ENCODE peak calls at places on chromosomes 11 and 22, in nine cellular contexts. One of them, this sample, is unnamed. For H3K4me1 and H3K27me3, the result is how much of the 10 kb centered on the place peaks cover.

GRCh38 chr11:77081976-77082836 is 15.4 kb downstream of the CAPN5 start:
- DNase-seq in stomach: peak
- DNase-seq in adrenal gland: peak
- DNase-seq in hepatocyte: no peak
- DNase-seq in body of pancreas: peak
- DNase-seq in H9: no peak
- DNase-seq in uterus: no peak
- DNase-seq in endothelial cell of umbilical vein: no peak
- DNase-seq in left ventricle myocardium inferior: no peak
- DNase-seq in this sample: peak

GRCh38 chr11:61545341-61545740 is 35.5 kb downstream of the SYT7 start:
- DNase-seq in stomach: no peak
- DNase-seq in adrenal gland: no peak
- DNase-seq in hepatocyte: no peak
- DNase-seq in body of pancreas: no peak
- DNase-seq in H9: no peak
- DNase-seq in uterus: no peak
- DNase-seq in endothelial cell of umbilical vein: no peak
- DNase-seq in left ventricle myocardium inferior: no peak
- DNase-seq in this sample: no peak

GRCh38 chr11:75931124-75931523 is 116.1 kb downstream of the UVRAG start:
- DNase-seq in stomach: no peak
- DNase-seq in adrenal gland: no peak
- DNase-seq in hepatocyte: no peak
- DNase-seq in body of pancreas: no peak
- DNase-seq in H9: no peak
- DNase-seq in uterus: no peak
- DNase-seq in endothelial cell of umbilical vein: no peak
- DNase-seq in left ventricle myocardium inferior: no peak
- DNase-seq in this sample: no peak

GRCh38 chr11:134878785-134879184 is 466.7 kb upstream of the B3GAT1 start:
- DNase-seq in stomach: no peak
- DNase-seq in adrenal gland: no peak
- DNase-seq in hepatocyte: no peak
- DNase-seq in body of pancreas: no peak
- DNase-seq in H9: no peak
- DNase-seq in uterus: no peak
- DNase-seq in endothelial cell of umbilical vein: no peak
- DNase-seq in left ventricle myocardium inferior: no peak
- DNase-seq in this sample: no peak

GRCh38 chr11:46176421-46176820 is 55.2 kb upstream of the PHF21A start:
- DNase-seq in stomach: no peak
- DNase-seq in adrenal gland: no peak
- DNase-seq in hepatocyte: no peak
- DNase-seq in body of pancreas: no peak
- DNase-seq in H9: no peak
- DNase-seq in uterus: no peak
- DNase-seq in endothelial cell of umbilical vein: no peak
- DNase-seq in left ventricle myocardium inferior: no peak
- DNase-seq in this sample: no peak

GRCh38 chr22:32771761-32772160 is 29.7 kb upstream of the TIMP3 start:
- DNase-seq in stomach: no peak
- DNase-seq in adrenal gland: no peak
- DNase-seq in hepatocyte: no peak
- DNase-seq in body of pancreas: no peak
- DNase-seq in H9: no peak
- DNase-seq in uterus: no peak
- DNase-seq in endothelial cell of umbilical vein: no peak
- DNase-seq in left ventricle myocardium inferior: no peak
- DNase-seq in this sample: no peak

GRCh38 chr11:60390389-60390788 is 5.9 kb upstream of the MS4A14 start:
- DNase-seq in stomach: no peak
- DNase-seq in adrenal gland: no peak
- DNase-seq in hepatocyte: no peak
- DNase-seq in body of pancreas: no peak
- DNase-seq in H9: no peak
- DNase-seq in uterus: no peak
- DNase-seq in endothelial cell of umbilical vein: no peak
- DNase-seq in left ventricle myocardium inferior: no peak
- DNase-seq in this sample: no peak

GRCh38 chr22:37022483-37023337 is 3.2 kb downstream of the MPST start:
- DNase-seq in stomach: peak
- DNase-seq in adrenal gland: peak
- DNase-seq in hepatocyte: no peak
- DNase-seq in body of pancreas: no peak
- DNase-seq in H9: no peak
- DNase-seq in uterus: no peak
- DNase-seq in endothelial cell of umbilical vein: no peak
- DNase-seq in left ventricle myocardium inferior: no peak
- DNase-seq in this sample: no peak

GRCh38 chr22:36577019-36577418 is 48.1 kb upstream of the EIF3D start:
- DNase-seq in stomach: no peak
- DNase-seq in adrenal gland: no peak
- DNase-seq in hepatocyte: no peak
- DNase-seq in body of pancreas: no peak
- DNase-seq in H9: no peak
- DNase-seq in uterus: no peak
- DNase-seq in endothelial cell of umbilical vein: no peak
- DNase-seq in left ventricle myocardium inferior: no peak
- DNase-seq in this sample: no peak

GRCh38 chr11:61860054-61860903 is 31.1 kb downstream of the FADS3 start:
- DNase-seq in stomach: peak
- DNase-seq in adrenal gland: peak
- DNase-seq in hepatocyte: no peak
- DNase-seq in body of pancreas: peak
- DNase-seq in H9: no peak
- DNase-seq in uterus: peak
- DNase-seq in endothelial cell of umbilical vein: no peak
- DNase-seq in left ventricle myocardium inferior: peak
- DNase-seq in this sample: no peak

GRCh38 chr11:830295-831131 is 2.2 kb upstream of the CD151 start:
- DNase-seq in stomach: peak
- DNase-seq in adrenal gland: no peak
- DNase-seq in hepatocyte: peak
- DNase-seq in body of pancreas: peak
- DNase-seq in H9: peak
- DNase-seq in uterus: peak
- DNase-seq in endothelial cell of umbilical vein: peak
- DNase-seq in left ventricle myocardium inferior: peak
- DNase-seq in this sample: peak

GRCh38 chr22:37018815-37019308 is 385 bp downstream of the TST start:
- DNase-seq in stomach: peak
- DNase-seq in adrenal gland: peak
- DNase-seq in hepatocyte: peak
- DNase-seq in body of pancreas: peak
- DNase-seq in H9: peak
- DNase-seq in uterus: peak
- DNase-seq in endothelial cell of umbilical vein: peak
- DNase-seq in left ventricle myocardium inferior: peak
- DNase-seq in this sample: peak

GRCh38 chr22:37492428-37493344 is 6.5 kb upstream of the MFNG start:
- DNase-seq in stomach: no peak
- DNase-seq in adrenal gland: peak
- DNase-seq in hepatocyte: no peak
- DNase-seq in body of pancreas: no peak
- DNase-seq in H9: peak
- DNase-seq in uterus: no peak
- DNase-seq in endothelial cell of umbilical vein: peak
- DNase-seq in left ventricle myocardium inferior: no peak
- DNase-seq in this sample: peak

GRCh38 chr22:30422481-30423295 is 2.9 kb upstream of the MTFP1 start:
- DNase-seq in stomach: peak
- DNase-seq in adrenal gland: peak
- DNase-seq in hepatocyte: peak
- DNase-seq in body of pancreas: peak
- DNase-seq in H9: peak
- DNase-seq in uterus: peak
- DNase-seq in endothelial cell of umbilical vein: peak
- DNase-seq in left ventricle myocardium inferior: peak
- DNase-seq in this sample: peak

GRCh38 chr11:100966366-100966765 is 163.2 kb downstream of the PGR start:
- DNase-seq in stomach: no peak
- DNase-seq in adrenal gland: no peak
- DNase-seq in hepatocyte: no peak
- DNase-seq in body of pancreas: no peak
- DNase-seq in H9: no peak
- DNase-seq in uterus: no peak
- DNase-seq in endothelial cell of umbilical vein: no peak
- DNase-seq in left ventricle myocardium inferior: no peak
- DNase-seq in this sample: no peak

GRCh38 chr22:40019681-40020080 is 24.9 kb downstream of the FAM83F start:
- DNase-seq in stomach: no peak
- DNase-seq in adrenal gland: no peak
- DNase-seq in hepatocyte: no peak
- DNase-seq in body of pancreas: no peak
- DNase-seq in H9: no peak
- DNase-seq in uterus: no peak
- DNase-seq in endothelial cell of umbilical vein: no peak
- DNase-seq in left ventricle myocardium inferior: no peak
- DNase-seq in this sample: no peak
- H3K4me1 ChIP-seq in stomach: under half
- H3K4me1 ChIP-seq in adrenal gland: under half
- H3K4me1 ChIP-seq in hepatocyte: under half
- H3K4me1 ChIP-seq in body of pancreas: under half
- H3K4me1 ChIP-seq in H9: under half
- H3K4me1 ChIP-seq in uterus: under half
- H3K4me1 ChIP-seq in endothelial cell of umbilical vein: under half
- H3K4me1 ChIP-seq in left ventricle myocardium inferior: under half
- H3K4me1 ChIP-seq in this sample: under half

GRCh38 chr11:120401506-120401905 is 65.3 kb downstream of the ARHGEF12 start:
- DNase-seq in stomach: no peak
- DNase-seq in adrenal gland: no peak
- DNase-seq in hepatocyte: no peak
- DNase-seq in body of pancreas: no peak
- DNase-seq in H9: no peak
- DNase-seq in uterus: no peak
- DNase-seq in endothelial cell of umbilical vein: no peak
- DNase-seq in left ventricle myocardium inferior: no peak
- DNase-seq in this sample: no peak

GRCh38 chr11:120400564-120401364 is 64.6 kb downstream of the ARHGEF12 start:
- DNase-seq in stomach: no peak
- DNase-seq in adrenal gland: peak
- DNase-seq in hepatocyte: peak
- DNase-seq in body of pancreas: no peak
- DNase-seq in H9: no peak
- DNase-seq in uterus: peak
- DNase-seq in endothelial cell of umbilical vein: peak
- DNase-seq in left ventricle myocardium inferior: no peak
- DNase-seq in this sample: no peak

GRCh38 chr11:120404495-120404894 is 68.3 kb downstream of the ARHGEF12 start:
- DNase-seq in stomach: no peak
- DNase-seq in adrenal gland: no peak
- DNase-seq in hepatocyte: no peak
- DNase-seq in body of pancreas: no peak
- DNase-seq in H9: no peak
- DNase-seq in uterus: no peak
- DNase-seq in endothelial cell of umbilical vein: peak
- DNase-seq in left ventricle myocardium inferior: no peak
- DNase-seq in this sample: no peak

GRCh38 chr11:120399312-120399711 is 63.1 kb downstream of the ARHGEF12 start:
- DNase-seq in stomach: no peak
- DNase-seq in adrenal gland: no peak
- DNase-seq in hepatocyte: no peak
- DNase-seq in body of pancreas: no peak
- DNase-seq in H9: no peak
- DNase-seq in uterus: no peak
- DNase-seq in endothelial cell of umbilical vein: peak
- DNase-seq in left ventricle myocardium inferior: no peak
- DNase-seq in this sample: no peak

GRCh38 chr11:120403966-120404365 is 67.8 kb downstream of the ARHGEF12 start:
- DNase-seq in stomach: no peak
- DNase-seq in adrenal gland: no peak
- DNase-seq in hepatocyte: no peak
- DNase-seq in body of pancreas: no peak
- DNase-seq in H9: no peak
- DNase-seq in uterus: no peak
- DNase-seq in endothelial cell of umbilical vein: no peak
- DNase-seq in left ventricle myocardium inferior: no peak
- DNase-seq in this sample: no peak
- H3K27me3 ChIP-seq in stomach: under half
- H3K27me3 ChIP-seq in adrenal gland: under half
- H3K27me3 ChIP-seq in hepatocyte: under half
- H3K27me3 ChIP-seq in body of pancreas: under half
- H3K27me3 ChIP-seq in H9: under half
- H3K27me3 ChIP-seq in uterus: under half
- H3K27me3 ChIP-seq in endothelial cell of umbilical vein: under half
- H3K27me3 ChIP-seq in left ventricle myocardium inferior: under half
- H3K27me3 ChIP-seq in this sample: under half

GRCh38 chr22:25051983-25052710 is 99.6 kb downstream of the KIAA1671 start:
- DNase-seq in stomach: peak
- DNase-seq in adrenal gland: peak
- DNase-seq in hepatocyte: peak
- DNase-seq in body of pancreas: peak
- DNase-seq in H9: no peak
- DNase-seq in uterus: no peak
- DNase-seq in endothelial cell of umbilical vein: no peak
- DNase-seq in left ventricle myocardium inferior: peak
- DNase-seq in this sample: peak

GRCh38 chr22:25048659-25049657 is 96.4 kb downstream of the KIAA1671 start:
- DNase-seq in stomach: peak
- DNase-seq in adrenal gland: peak
- DNase-seq in hepatocyte: peak
- DNase-seq in body of pancreas: peak
- DNase-seq in H9: peak
- DNase-seq in uterus: peak
- DNase-seq in endothelial cell of umbilical vein: peak
- DNase-seq in left ventricle myocardium inferior: peak
- DNase-seq in this sample: peak

GRCh38 chr22:25050566-25050965 is 98.0 kb downstream of the KIAA1671 start:
- DNase-seq in stomach: no peak
- DNase-seq in adrenal gland: no peak
- DNase-seq in hepatocyte: no peak
- DNase-seq in body of pancreas: no peak
- DNase-seq in H9: no peak
- DNase-seq in uterus: no peak
- DNase-seq in endothelial cell of umbilical vein: no peak
- DNase-seq in left ventricle myocardium inferior: no peak
- DNase-seq in this sample: no peak

GRCh38 chr22:25049770-25050169 is 97.3 kb downstream of the KIAA1671 start:
- DNase-seq in stomach: no peak
- DNase-seq in adrenal gland: no peak
- DNase-seq in hepatocyte: no peak
- DNase-seq in body of pancreas: no peak
- DNase-seq in H9: no peak
- DNase-seq in uterus: no peak
- DNase-seq in endothelial cell of umbilical vein: no peak
- DNase-seq in left ventricle myocardium inferior: no peak
- DNase-seq in this sample: no peak

GRCh38 chr22:25051073-25051472 is 98.6 kb downstream of the KIAA1671 start:
- DNase-seq in stomach: no peak
- DNase-seq in adrenal gland: no peak
- DNase-seq in hepatocyte: no peak
- DNase-seq in body of pancreas: no peak
- DNase-seq in H9: peak
- DNase-seq in uterus: no peak
- DNase-seq in endothelial cell of umbilical vein: no peak
- DNase-seq in left ventricle myocardium inferior: no peak
- DNase-seq in this sample: no peak
- TF ChIP-seq CTCF in stomach: no peak
- TF ChIP-seq CTCF in adrenal gland: peak
- TF ChIP-seq CTCF in hepatocyte: no peak
- TF ChIP-seq CTCF in body of pancreas: peak
- TF ChIP-seq CTCF in H9: peak
- TF ChIP-seq CTCF in uterus: no peak
- TF ChIP-seq CTCF in endothelial cell of umbilical vein: peak
- TF ChIP-seq CTCF in left ventricle myocardium inferior: no peak
- TF ChIP-seq CTCF in this sample: peak

GRCh38 chr11:104962852-104963251 is 5.5 kb downstream of the CASP4 start:
- DNase-seq in stomach: no peak
- DNase-seq in adrenal gland: no peak
- DNase-seq in hepatocyte: no peak
- DNase-seq in body of pancreas: no peak
- DNase-seq in H9: no peak
- DNase-seq in uterus: no peak
- DNase-seq in endothelial cell of umbilical vein: no peak
- DNase-seq in left ventricle myocardium inferior: no peak
- DNase-seq in this sample: no peak
- H3K4me1 ChIP-seq in stomach: under half
- H3K4me1 ChIP-seq in adrenal gland: under half
- H3K4me1 ChIP-seq in hepatocyte: under half
- H3K4me1 ChIP-seq in body of pancreas: under half
- H3K4me1 ChIP-seq in H9: under half
- H3K4me1 ChIP-seq in uterus: under half
- H3K4me1 ChIP-seq in endothelial cell of umbilical vein: under half
- H3K4me1 ChIP-seq in left ventricle myocardium inferior: under half
- H3K4me1 ChIP-seq in this sample: under half

This sample was measured in BE2C.